ENCODE peak calls at places on chromosome 4, in ten cellular contexts. V is esophagus squamous epithelium; G is stimulated activated CD4-positive, alpha-beta T cell treated with anti-CD3 and anti-CD28 coated beads, TNF-alpha, amount 100 ng/mL, for 48 hours; F is A549; N is GM19239; I is stomach; X is activated T-cell treated with anti-CD3 and anti-CD28 coated beads for 48 hours; P is HFFc6; H is HT1080; K is AML-193. S is an unnamed sample.

GRCh38 chr4:95170176-95170575 is 378.6 kb downstream of the UNC5C start:
- DNase-seq in K (no peak), F (no peak), N (no peak), G (no peak), V (no peak), I (no peak), X (no peak), H (no peak), P (no peak), S (no peak)

GRCh38 chr4:25174674-25175073 is 14.4 kb upstream of the SEPSECS start:
- DNase-seq in X (no peak), F (no peak), H (peak; percentile 31), V (no peak), N (no peak), I (no peak), K (peak; percentile 47), G (no peak), P (peak; percentile 72), S (no peak)

GRCh38 chr4:13988347-13989265 is 361.1 kb upstream of the BOD1L1 start:
- DNase-seq in H (peak; percentile 94), I (no peak), P (peak; percentile 77), K (no peak), F (peak; percentile 91), V (no peak), G (no peak), X (no peak), N (no peak), S (no peak)

GRCh38 chr4:182454440-182455013 is 211.3 kb downstream of the TENM3 start:
- DNase-seq in P (no peak), V (no peak), H (no peak), G (no peak), K (no peak), N (no peak), I (no peak), F (no peak), X (no peak), S (no peak)

GRCh38 chr4:185213829-185214228 is 4.4 kb downstream of the SNX25 start:
- DNase-seq in H (no peak), V (no peak), G (no peak), N (peak; percentile 67), X (no peak), P (no peak), I (no peak), K (no peak), F (no peak), S (no peak)

GRCh38 chr4:186249785-186250739 is 15.9 kb upstream of the F11 start:
- DNase-seq in G (no peak), V (no peak), I (no peak), F (no peak), H (no peak), N (no peak), P (no peak), X (no peak), K (no peak), S (no peak)

GRCh38 chr4:74777531-74777930 is 16.8 kb downstream of the BTC start:
- DNase-seq in K (no peak), I (no peak), H (peak; percentile 21), V (no peak), X (no peak), G (no peak), N (no peak), P (no peak), F (no peak), S (no peak)

GRCh38 chr4:111274486-111274885 is 651.6 kb upstream of the PITX2 start:
- DNase-seq in K (no peak), G (no peak), X (no peak), H (no peak), F (no peak), N (no peak), I (no peak), P (no peak), V (no peak), S (no peak)

GRCh38 chr4:10554694-10555093 is 97.5 kb upstream of the ZNF518B start:
- DNase-seq in P (peak; percentile 48), F (peak; percentile 35), G (peak; percentile 19), V (no peak), H (peak; percentile 61), X (peak; percentile 12), I (peak; percentile 35), K (peak; percentile 33), N (peak; percentile 24), S (peak; percentile 6)

GRCh38 chr4:100189820-100190642 is at the start of gene DDIT4L:
- DNase-seq in F (peak; percentile 17), K (peak; percentile 30), H (no peak), G (no peak), P (peak; percentile 25), I (peak; percentile 44), V (no peak), N (no peak), X (no peak), S (no peak)

GRCh38 chr4:3122081-3122563 is 47.6 kb downstream of the HTT start:
- DNase-seq in N (no peak), X (no peak), I (no peak), H (no peak), F (no peak), P (peak; percentile 71), V (no peak), K (no peak), G (no peak), S (no peak)

GRCh38 chr4:150583287-150584197 is 1.6 kb downstream of the MAB21L2 start:
- DNase-seq in H (no peak), P (no peak), I (no peak), K (no peak), N (no peak), X (no peak), F (no peak), G (no peak), V (no peak), S (no peak)

GRCh38 chr4:1793940-1794808 is 1.1 kb downstream of the FGFR3 start:
- DNase-seq in G (no peak), F (peak; percentile 42), X (no peak), N (no peak), P (no peak), H (no peak), V (no peak), K (no peak), I (no peak), S (peak; percentile 43)

GRCh38 chr4:24662065-24662464 is 77.7 kb upstream of the DHX15 start:
- DNase-seq in F (no peak), G (no peak), K (no peak), V (no peak), P (no peak), X (no peak), I (no peak), H (no peak), N (no peak), S (no peak)

GRCh38 chr4:159106636-159107035 is 3.8 kb downstream of the RAPGEF2 start:
- DNase-seq in P (no peak), X (no peak), F (no peak), N (no peak), K (no peak), I (no peak), G (no peak), H (no peak), V (no peak), S (no peak)

GRCh38 chr4:106497271-106497670 is 128.7 kb upstream of the GIMD1 start:
- DNase-seq in K (no peak), N (no peak), G (no peak), P (no peak), V (no peak), X (no peak), H (no peak), F (no peak), I (no peak), S (no peak)

GRCh38 chr4:128286474-128287158 is 997 bp downstream of the PGRMC2 start:
- DNase-seq in G (peak; percentile 14), K (peak; percentile 61), X (no peak), N (peak; percentile 21), P (peak; percentile 27), F (peak; percentile 53), H (peak; percentile 51), I (no peak), V (no peak), S (peak; percentile 12)

GRCh38 chr4:5804656-5805055 is 88.2 kb downstream of the CRMP1 start:
- DNase-seq in F (no peak), H (no peak), I (no peak), X (no peak), P (no peak), V (no peak), G (no peak), K (no peak), N (no peak), S (no peak)

GRCh38 chr4:39699676-39700409 is 1.9 kb downstream of the UBE2K start:
- DNase-seq in G (no peak), K (peak; percentile 42), I (no peak), P (peak; percentile 61), N (no peak), V (no peak), H (peak; percentile 8), X (no peak), F (no peak), S (no peak)

S was measured in T47D.